ENCODE peak calls at places on chromosomes 7 and 10, in seven cellular contexts. W is IMR-90, R is H1, V is neuronal stem cell, F is mesenchymal stem cell, T is H9, J is trophoblast cell. Y is an unnamed sample.

GRCh38 chr10:75018233-75018632 is 93.2 kb upstream of the SAMD8 start:
- DNase-seq in W (no peak), R (no peak), V (no peak), F (no peak), T (no peak), J (no peak), Y (no peak)

GRCh38 chr10:52187521-52188258 is 126.4 kb upstream of the DKK1 start:
- DNase-seq in W (no peak), R (no peak), V (no peak), F (no peak), T (no peak), J (no peak), Y (peak)

GRCh38 chr10:113663142-113663541 is 699 bp downstream of the NRAP start:
- DNase-seq in W (no peak), R (no peak), V (no peak), F (no peak), T (no peak), J (no peak), Y (no peak)

GRCh38 chr10:73998623-73999622 is 1.0 kb downstream of the VCL start:
- DNase-seq in W (peak), R (peak), V (peak), F (peak), T (peak), J (peak), Y (peak)

GRCh38 chr7:75596727-75597614 is 104.9 kb downstream of the SPDYE5 start:
- DNase-seq in W (peak), R (no peak), V (no peak), F (peak), T (no peak), J (peak), Y (no peak)

GRCh38 chr7:5564894-5565293 is 141.3 kb upstream of the TNRC18 start:
- DNase-seq in W (no peak), R (no peak), V (no peak), F (peak), T (no peak), J (peak), Y (peak)

GRCh38 chr10:25682203-25682950 is 251.7 kb upstream of the MYO3A start:
- DNase-seq in W (no peak), R (no peak), V (peak), F (peak), T (no peak), J (peak), Y (peak)

GRCh38 chr10:74991435-74991834 is 120.0 kb upstream of the SAMD8 start:
- DNase-seq in W (no peak), R (no peak), V (no peak), F (peak), T (no peak), J (peak), Y (peak)

GRCh38 chr10:68032113-68032512 is 43.0 kb downstream of the HERC4 start:
- DNase-seq in W (peak), R (no peak), V (no peak), F (no peak), T (no peak), J (no peak), Y (no peak)

GRCh38 chr7:104328308-104328969 is at the start of gene LHFPL3:
- DNase-seq in W (no peak), R (no peak), V (peak), F (no peak), T (peak), J (no peak), Y (peak)

GRCh38 chr10:103691723-103692380 is 163.5 kb downstream of the SH3PXD2A start:
- DNase-seq in W (peak), R (no peak), V (no peak), F (no peak), T (no peak), J (no peak), Y (no peak)

GRCh38 chr7:107479303-107479702 is 9.4 kb downstream of the GPR22 start:
- DNase-seq in W (no peak), R (no peak), V (no peak), F (no peak), T (no peak), J (no peak), Y (no peak)

GRCh38 chr7:32582036-32582435 is 86.7 kb downstream of the AVL9 start:
- DNase-seq in W (peak), R (no peak), V (no peak), F (peak), T (no peak), J (no peak), Y (no peak)

GRCh38 chr7:156650042-156650441 is 9.5 kb downstream of the RNF32 start:
- DNase-seq in W (no peak), R (no peak), V (no peak), F (peak), T (peak), J (peak), Y (peak)

GRCh38 chr7:79868010-79868409 is 266.6 kb upstream of the GNAI1 start:
- DNase-seq in W (peak), R (no peak), V (no peak), F (peak), T (no peak), J (no peak), Y (peak)

GRCh38 chr10:32163076-32163773 is 107.0 kb upstream of the KIF5B start:
- DNase-seq in W (peak), R (no peak), V (no peak), F (no peak), T (no peak), J (no peak), Y (no peak)

GRCh38 chr7:22944506-22944905 is 69.4 kb downstream of the HYCC1 start:
- DNase-seq in W (peak), R (no peak), V (no peak), F (no peak), T (no peak), J (no peak), Y (no peak)

GRCh38 chr10:33485276-33485675 is 150.8 kb upstream of the NRP1 start:
- DNase-seq in W (no peak), R (no peak), V (no peak), F (no peak), T (no peak), J (no peak), Y (peak)
- H4K8ac ChIP-seq in W (peak), R (no peak), V (no peak), F (no peak), T (no peak), J (no peak), Y (no peak)

DNA sequence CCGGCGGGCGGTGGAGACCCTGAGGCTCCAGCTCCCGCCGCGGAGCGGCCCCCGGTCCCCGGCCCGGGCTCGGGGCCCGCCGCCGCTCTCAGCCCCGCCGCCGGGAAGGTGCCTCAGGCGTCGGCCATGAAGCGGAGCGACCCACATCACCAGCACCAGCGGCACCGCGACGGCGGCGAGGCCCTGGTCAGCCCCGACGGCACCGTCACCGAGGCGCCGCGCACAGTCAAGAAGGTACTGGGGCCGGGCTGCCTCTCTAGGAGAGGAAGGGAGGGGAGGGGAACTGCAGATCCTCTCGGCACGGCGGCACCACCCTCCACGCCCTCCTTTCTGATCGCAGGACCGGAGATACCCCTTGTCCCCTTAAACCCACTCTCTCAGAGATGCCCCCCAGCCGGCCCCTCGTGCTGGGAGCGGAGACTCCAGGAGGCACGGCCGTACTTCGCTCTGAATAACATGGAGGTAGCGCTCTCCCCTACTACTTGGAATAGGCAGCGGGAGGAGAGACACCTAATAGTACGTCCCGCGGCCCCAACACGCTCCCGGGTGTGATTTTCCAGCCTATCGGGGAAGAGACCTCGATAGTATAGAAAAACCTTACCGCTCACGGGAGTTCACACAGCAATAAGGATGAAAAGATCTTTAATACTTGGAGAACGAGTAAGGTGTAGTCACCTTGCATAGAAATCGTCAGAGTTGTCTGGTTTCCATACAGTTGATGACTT is 538 bp downstream of the AHCYL2 start:
- DNase-seq in W (peak), R (no peak), V (peak), F (peak), T (peak), J (peak), Y (peak)
- H4K8ac ChIP-seq in W (no peak), R (no peak), V (no peak), F (no peak), T (no peak), J (no peak), Y (no peak)

GRCh38 chr7:137820677-137821420 is 25.9 kb downstream of the DGKI start:
- DNase-seq in W (peak), R (no peak), V (peak), F (peak), T (peak), J (no peak), Y (peak)

GRCh38 chr7:137816696-137817320 is 30.0 kb downstream of the DGKI start:
- DNase-seq in W (no peak), R (no peak), V (no peak), F (peak), T (no peak), J (peak), Y (peak)

GRCh38 chr7:137820156-137820555 is 26.6 kb downstream of the DGKI start:
- DNase-seq in W (no peak), R (no peak), V (no peak), F (no peak), T (no peak), J (no peak), Y (peak)

DNA sequence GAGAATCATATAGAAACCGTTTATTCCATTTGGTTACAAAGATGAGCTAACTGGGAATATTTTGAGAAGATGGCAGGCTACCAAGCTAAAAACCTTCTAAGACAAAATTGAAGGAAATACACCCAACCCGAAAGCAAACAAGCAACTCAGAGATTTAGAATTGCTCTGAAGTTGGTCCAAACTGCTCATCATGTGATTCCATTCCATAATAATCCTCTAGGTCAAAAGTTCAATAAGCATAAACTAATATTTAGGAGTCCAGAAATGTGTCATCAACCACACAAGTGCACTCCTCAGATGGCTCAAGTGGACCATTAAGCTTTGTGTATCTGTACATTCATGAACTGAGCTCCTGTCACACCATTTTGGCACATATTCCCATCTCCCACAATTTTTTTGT is 28.7 kb downstream of the DGKI start:
- DNase-seq in W (peak), R (no peak), V (no peak), F (peak), T (no peak), J (no peak), Y (no peak)
- H4K8ac ChIP-seq in W (no peak), R (no peak), V (no peak), F (no peak), T (no peak), J (no peak), Y (no peak)

DNA sequence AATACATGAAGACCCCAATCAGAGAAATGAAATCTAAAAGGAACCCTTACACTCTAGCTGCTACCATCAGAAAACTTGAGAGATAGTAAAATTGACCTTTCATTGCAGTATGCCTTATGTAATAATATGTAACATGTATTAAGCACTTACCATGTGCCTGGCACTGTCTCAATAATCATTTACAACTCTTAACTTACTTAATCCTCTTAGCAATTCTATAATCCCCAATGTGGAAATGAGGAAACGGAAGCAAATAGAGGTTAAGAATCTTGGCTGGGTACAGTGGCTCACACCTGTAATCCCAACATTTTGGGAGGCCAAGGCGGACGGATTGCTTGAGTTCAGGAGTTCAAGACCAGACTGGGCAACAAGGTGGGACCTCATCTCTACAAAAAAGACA is 29.8 kb upstream of the FHIP2A start:
- DNase-seq in W (no peak), R (no peak), V (no peak), F (no peak), T (no peak), J (no peak), Y (no peak)
- H4K8ac ChIP-seq in W (no peak), R (no peak), V (no peak), F (no peak), T (no peak), J (no peak), Y (no peak)

DNA sequence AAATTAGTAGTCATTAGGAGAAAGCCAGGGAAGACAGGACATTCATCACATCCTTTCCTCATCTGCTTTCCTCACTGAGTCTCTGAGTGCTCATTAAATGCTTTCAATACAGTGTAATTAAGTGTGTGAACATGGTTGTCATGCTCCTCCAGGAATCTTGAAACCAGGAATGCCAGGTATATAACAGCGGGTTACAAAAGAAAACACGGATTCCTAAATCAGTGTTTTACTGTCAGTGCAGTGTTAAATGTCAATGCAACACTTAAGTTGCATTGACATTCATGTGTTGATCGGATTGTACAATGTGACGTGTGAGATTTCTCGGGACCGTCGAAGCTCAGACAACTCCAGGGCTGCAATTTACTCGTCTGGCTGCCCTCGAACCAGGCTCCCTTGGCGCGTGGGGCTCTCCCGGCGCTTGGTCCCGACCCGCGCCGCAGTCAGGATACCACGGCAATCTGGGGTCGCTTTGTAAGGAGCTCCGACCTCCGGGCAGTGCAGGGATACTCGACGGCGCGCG is 455 bp upstream of the SPAG6 start:
- DNase-seq in W (no peak), R (no peak), V (peak), F (peak), T (no peak), J (no peak), Y (no peak)
- H4K8ac ChIP-seq in W (no peak), R (no peak), V (no peak), F (no peak), T (no peak), J (no peak), Y (no peak)